ENCODE peak calls at places on chromosomes 2 and 18, in eight cellular contexts. M is body of pancreas, E is epithelial cell of esophagus, T is HFF-Myc, J is pancreas, S is mesendoderm, C is upper lobe of right lung, Q is choroid plexus epithelial cell. I is an unnamed sample.

GRCh38 chr2:12424820-12425219 is 291.9 kb upstream of the TRIB2 start:
- DNase-seq in E (no peak), J (peak; percentile 37), S (no peak), C (no peak), M (peak; percentile 43), Q (no peak), T (no peak), I (no peak)

GRCh38 chr2:10028407-10028987 is 14.9 kb upstream of the KLF11 start:
- DNase-seq in M (no peak), J (peak; percentile 28), Q (no peak), S (peak; percentile 64), E (no peak), C (no peak), T (no peak), I (no peak)

GRCh38 chr2:216535454-216535995 is 36.9 kb downstream of the RPL37A start:
- DNase-seq in S (no peak), C (no peak), M (peak; percentile 58), J (no peak), Q (peak; percentile 96), E (peak; percentile 78), T (peak; percentile 76), I (peak; percentile 90)

GRCh38 chr2:182668671-182669070 is 47.4 kb upstream of the DNAJC10 start:
- DNase-seq in E (peak; percentile 53), Q (peak; percentile 62), M (peak; percentile 74), J (peak; percentile 53), T (no peak), S (peak; percentile 22), C (no peak), I (no peak)

GRCh38 chr2:168734199-168734746 is 68.2 kb upstream of the NOSTRIN start:
- DNase-seq in T (no peak), M (no peak), E (no peak), J (no peak), S (no peak), Q (no peak), C (no peak), I (no peak)

GRCh38 chr2:131418625-131419024 is 54.7 kb upstream of the RAB6D start:
- DNase-seq in J (no peak), E (no peak), C (no peak), M (no peak), S (no peak), T (no peak), Q (no peak), I (no peak)

GRCh38 chr18:7566587-7567486 is at the start of gene PTPRM:
- DNase-seq in J (peak; percentile 88), T (no peak), S (peak; percentile 80), C (peak; percentile 94), M (peak; percentile 83), Q (peak; percentile 83), E (peak; percentile 79), I (peak; percentile 96)

GRCh38 chr2:159677654-159678053 is 34.7 kb upstream of the MARCHF7 start:
- DNase-seq in S (peak; percentile 3), M (no peak), J (no peak), C (no peak), E (peak; percentile 26), Q (peak; percentile 60), T (no peak), I (no peak)

GRCh38 chr2:235044501-235045271 is 92.9 kb downstream of the SH3BP4 start:
- DNase-seq in S (no peak), J (no peak), M (peak; percentile 57), T (no peak), E (no peak), Q (no peak), C (no peak), I (peak; percentile 56)

GRCh38 chr2:105883911-105884694 is 139.4 kb downstream of the NCK2 start:
- DNase-seq in T (no peak), Q (no peak), S (no peak), M (no peak), J (no peak), C (no peak), E (no peak), I (peak; percentile 60)

GRCh38 chr2:217434183-217434620 is 568.6 kb downstream of the TNS1 start:
- DNase-seq in J (peak; percentile 50), C (peak; percentile 78), Q (peak; percentile 100), E (peak; percentile 97), S (peak; percentile 95), T (peak; percentile 89), M (peak; percentile 68), I (peak; percentile 89)

GRCh38 chr18:48319796-48320638 is 89.2 kb downstream of the ZBTB7C start:
- DNase-seq in M (no peak), T (no peak), E (peak; percentile 45), Q (peak; percentile 57), C (peak; percentile 48), J (no peak), S (peak; percentile 37), I (no peak)

GRCh38 chr2:113138428-113139322 is 11.3 kb downstream of the IL1RN start:
- DNase-seq in S (peak; percentile 76), J (peak; percentile 53), T (peak; percentile 71), Q (peak; percentile 85), M (peak; percentile 78), E (peak; percentile 81), C (no peak), I (peak; percentile 54)

GRCh38 chr2:152244241-152244640 is 68.7 kb upstream of the STAM2 start:
- DNase-seq in J (no peak), Q (no peak), T (no peak), M (no peak), E (no peak), C (no peak), S (no peak), I (no peak)

GRCh38 chr2:12921321-12921720 is 204.6 kb downstream of the TRIB2 start:
- DNase-seq in Q (no peak), M (no peak), E (no peak), J (no peak), S (no peak), T (no peak), C (no peak), I (no peak)

GRCh38 chr2:67616749-67617148 is 219.6 kb downstream of the ETAA1 start:
- DNase-seq in C (no peak), S (no peak), M (no peak), Q (peak; percentile 87), J (no peak), T (peak; percentile 50), E (no peak), I (no peak)

GRCh38 chr18:73461780-73462059 is 593.9 kb upstream of the NETO1 start:
- DNase-seq in T (peak; percentile 9), C (no peak), J (no peak), M (no peak), S (no peak), E (peak; percentile 36), Q (peak; percentile 55), I (no peak)

GRCh38 chr2:119960821-119961220 is 52.1 kb upstream of the EPB41L5 start:
- DNase-seq in J (no peak), C (no peak), M (no peak), Q (peak; percentile 69), E (no peak), T (no peak), S (no peak), I (no peak)

GRCh38 chr2:132589060-132589765 is 80.8 kb downstream of the LYPD1 start:
- DNase-seq in T (no peak), Q (no peak), E (no peak), C (no peak), M (no peak), J (no peak), S (no peak), I (no peak)
- H3K4me3 ChIP-seq in T (no peak overlapping the region), Q (no peak overlapping the region), E (no peak overlapping the region), C (no peak overlapping the region), M (no peak overlapping the region), J (no peak overlapping the region), S (no peak overlapping the region), I (no peak overlapping the region)

DNA sequence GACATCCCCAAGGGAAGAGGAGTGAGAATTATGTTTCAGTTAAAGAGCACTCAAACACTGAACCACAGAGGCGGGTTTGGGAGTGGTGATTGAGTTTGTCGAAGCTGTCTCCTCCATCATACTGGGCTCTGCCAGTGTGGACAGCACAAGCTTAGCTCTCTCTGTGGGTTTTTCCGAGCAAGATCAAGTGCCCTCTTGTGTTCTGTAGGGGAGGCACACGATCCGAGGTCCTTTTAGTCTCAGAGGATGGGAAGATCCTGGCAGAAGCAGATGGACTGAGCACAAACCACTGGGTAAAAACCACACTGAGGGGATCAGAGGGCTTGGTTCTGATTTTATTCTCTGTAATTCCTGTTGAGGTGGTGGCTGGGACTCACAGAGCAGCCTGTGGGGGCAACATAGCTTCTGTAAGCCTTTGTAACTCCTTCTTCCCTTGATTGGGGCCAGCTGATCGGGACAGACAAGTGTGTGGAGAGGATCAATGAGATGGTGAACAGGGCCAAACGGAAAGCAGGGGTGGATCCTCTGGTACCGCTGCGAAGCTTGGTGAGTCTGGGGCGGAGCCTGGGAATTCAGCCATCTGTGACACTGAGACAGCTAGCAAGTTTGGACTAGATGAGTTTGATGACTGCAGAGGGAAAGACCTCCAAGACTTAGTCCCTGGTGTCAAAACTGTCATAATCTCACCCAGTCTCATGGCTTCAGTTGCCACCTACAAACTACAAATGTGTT is 2.0 kb downstream of the NAGK start:
- DNase-seq in J (peak; percentile 41), E (peak; percentile 78), Q (peak; percentile 65), C (no peak), M (peak; percentile 34), S (peak; percentile 82), T (no peak), I (no peak)
- H3K4me3 ChIP-seq in J (no peak overlapping the region), E (no peak overlapping the region), Q (no peak overlapping the region), C (peak overlapping the region; percentile 68), M (no peak overlapping the region), S (no peak overlapping the region), T (no peak overlapping the region), I (peak overlapping the region; percentile 89)

DNA sequence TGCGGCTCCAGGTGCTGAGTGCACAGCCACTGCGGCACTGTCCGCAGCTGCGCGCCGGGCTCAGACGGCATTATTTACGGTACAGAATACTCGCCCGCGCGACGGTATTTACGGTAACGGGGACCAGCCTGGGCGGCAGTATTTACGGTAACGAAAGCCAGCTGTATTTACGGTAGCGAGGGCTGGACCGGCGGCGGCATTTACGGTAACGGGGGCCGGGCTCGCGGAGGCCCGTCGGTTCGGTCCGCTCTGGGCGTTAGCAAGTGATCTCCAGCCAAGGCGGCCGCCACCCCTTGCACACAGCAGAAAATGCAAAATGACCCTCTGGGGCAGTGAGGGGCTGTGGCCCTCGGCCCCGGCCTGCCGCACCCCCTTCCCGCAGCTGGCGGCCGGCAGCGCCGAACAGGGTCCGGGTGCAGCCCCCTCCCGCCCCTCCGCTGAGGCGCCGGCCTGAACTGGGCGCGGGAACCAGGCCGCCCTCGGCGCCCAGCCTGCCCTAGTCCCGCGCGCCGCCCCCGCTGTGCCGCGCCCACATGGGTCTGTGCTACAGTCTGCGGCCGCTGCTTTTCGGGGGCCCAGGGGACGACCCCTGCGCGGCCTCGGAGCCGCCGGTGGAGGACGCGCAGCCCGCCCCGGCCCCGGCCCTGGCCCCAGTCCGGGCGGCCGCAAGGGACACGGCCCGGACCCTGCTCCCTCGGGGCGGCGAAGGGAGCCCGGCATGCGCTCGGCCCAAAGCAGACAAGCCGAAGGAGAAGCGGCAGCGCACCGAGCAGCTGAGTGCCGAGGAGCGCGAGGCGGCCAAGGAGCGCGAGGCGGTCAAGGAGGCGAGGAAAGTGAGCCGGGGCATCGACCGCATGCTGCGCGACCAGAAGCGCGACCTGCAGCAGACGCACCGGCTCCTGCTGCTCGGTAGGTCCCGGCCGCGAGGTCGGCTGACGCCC is at the start of gene GNAL:
- DNase-seq in S (peak; percentile 94), T (peak; percentile 30), E (peak; percentile 91), J (peak; percentile 70), M (peak; percentile 80), C (peak; percentile 85), Q (peak; percentile 92), I (peak; percentile 84)
- H3K4me3 ChIP-seq in S (peak within 1 kb of the TSS; percentile 76), T (peak within 1 kb of the TSS; percentile 26), E (peak within 1 kb of the TSS; percentile 58), J (peak within 1 kb of the TSS; percentile 64), M (no peak within 1 kb of the TSS), C (peak within 1 kb of the TSS; percentile 57), Q (peak within 1 kb of the TSS; percentile 57), I (peak within 1 kb of the TSS; percentile 80)

DNA sequence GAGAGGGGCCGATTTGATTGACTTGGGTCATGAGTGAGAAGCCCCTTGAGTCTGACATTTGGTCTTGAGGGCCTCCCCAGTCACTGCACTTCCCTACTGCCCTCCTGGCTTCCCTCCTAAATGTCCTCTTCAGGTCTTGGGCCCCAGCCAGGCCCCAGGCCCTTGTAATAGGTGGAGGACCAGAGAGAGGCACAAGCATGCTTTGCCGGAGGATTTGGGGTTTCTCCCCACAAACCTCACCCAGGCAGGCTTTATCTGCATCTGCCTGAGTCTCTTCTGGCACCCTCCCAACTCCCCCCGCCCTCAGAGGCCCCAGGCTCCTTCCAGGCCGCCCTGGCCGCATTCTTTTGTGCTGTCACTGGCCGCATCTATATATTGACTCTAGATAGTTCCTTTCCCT is 270.7 kb downstream of the HAUS1 start:
- DNase-seq in M (no peak), T (no peak), J (no peak), C (peak; percentile 70), S (no peak), Q (no peak), E (peak; percentile 24), I (no peak)
- H3K4me3 ChIP-seq in M (no peak overlapping the region), T (no peak overlapping the region), J (no peak overlapping the region), C (no peak overlapping the region), S (no peak overlapping the region), Q (no peak overlapping the region), E (no peak overlapping the region), I (no peak overlapping the region)